ENCODE peak calls at places on chromosomes 13 and 19, in six cellular contexts. X is upper lobe of right lung; V is SHP77; H is T-helper 2 cell; U is EL; S is effector memory CD4-positive, alpha-beta T cell. Z is an unnamed sample.

GRCh38 chr19:49331616-49332055 is 3.6 kb upstream of the CD37 start:
- DNase-seq in S (peak; percentile 49), H (peak; percentile 42), U (peak; percentile 51), V (no peak), X (peak; percentile 40), Z (no peak)

GRCh38 chr13:66348745-66349720 is 881.1 kb downstream of the PCDH9 start:
- DNase-seq in H (no peak), X (no peak), V (peak; percentile 74), U (no peak), S (no peak), Z (no peak)

GRCh38 chr13:59016250-59016649 is 1147.5 kb downstream of the DIAPH3 start:
- DNase-seq in V (no peak), X (no peak), S (no peak), U (no peak), H (no peak), Z (no peak)

GRCh38 chr19:10408511-10409291 is 5.4 kb upstream of the CDC37 start:
- DNase-seq in S (no peak), V (no peak), H (peak; percentile 68), U (no peak), X (peak; percentile 88), Z (no peak)

GRCh38 chr13:77429320-77430142 is 102.6 kb upstream of the MYCBP2 start:
- DNase-seq in V (no peak), U (no peak), H (no peak), X (no peak), S (no peak), Z (no peak)

GRCh38 chr13:39417131-39417530 is 185.9 kb downstream of the LHFPL6 start:
- DNase-seq in H (no peak), V (peak; percentile 10), X (no peak), S (no peak), U (peak; percentile 18), Z (no peak)

GRCh38 chr19:19490247-19490968 is 24.9 kb downstream of the TSSK6 start:
- DNase-seq in V (peak; percentile 63), U (peak; percentile 83), X (peak; percentile 74), H (peak; percentile 66), S (peak; percentile 73), Z (peak; percentile 66)

GRCh38 chr13:23579886-23580706 is 9.9 kb downstream of the TNFRSF19 start:
- DNase-seq in H (no peak), V (no peak), U (no peak), X (no peak), S (no peak), Z (no peak)

GRCh38 chr19:43674630-43674982 is 4.6 kb upstream of the PLAUR start:
- DNase-seq in U (peak; percentile 62), V (no peak), X (no peak), S (no peak), H (no peak), Z (no peak)

GRCh38 chr13:37914781-37915391 is 45.3 kb upstream of the TRPC4 start:
- DNase-seq in V (no peak), X (no peak), H (no peak), S (no peak), U (peak; percentile 22), Z (no peak)